ENCODE peak calls at places on chromosomes 13 and 19, in four cellular contexts. D is amniotic epithelial cell, X is amniotic stem cell, R is Caco-2. T is an unnamed sample.
A peak's percentile ranks its signal among the peaks of the same experiment; 100 is the strongest.

GRCh38 chr19:38044267-38045111 is 137.5 kb downstream of the SIPA1L3 start:
- DNase-seq in X (no peak), R (no peak), D (no peak), T (peak; percentile 57)

GRCh38 chr13:79455331-79455730 is 25.6 kb upstream of the NDFIP2 start:
- DNase-seq in X (no peak), R (peak; percentile 59), D (peak; percentile 76), T (peak; percentile 75)

GRCh38 chr13:46797468-46798237 is 692 bp upstream of the ESD start:
- DNase-seq in X (no peak), D (peak; percentile 64), R (peak; percentile 19), T (no peak)

GRCh38 chr19:49362048-49362925 is at the start of gene TEAD2:
- DNase-seq in X (no peak), D (peak; percentile 19), R (peak; percentile 59), T (peak; percentile 25)

GRCh38 chr19:18478545-18479311 is 40.8 kb upstream of the ISYNA1 start:
- DNase-seq in X (peak; percentile 76), D (peak; percentile 91), R (peak; percentile 37), T (peak; percentile 89)

GRCh38 chr13:44272692-44273091 is 100.9 kb upstream of the SERP2 start:
- DNase-seq in R (no peak), D (peak; percentile 25), X (no peak), T (peak; percentile 77)

GRCh38 chr19:40358773-40359172 is 10.3 kb downstream of the PLD3 start:
- DNase-seq in D (no peak), R (no peak), X (no peak), T (no peak)

GRCh38 chr19:20078696-20079095 is 896 bp downstream of the ZNF90 start:
- DNase-seq in R (peak; percentile 5), D (peak; percentile 27), X (no peak), T (peak; percentile 58)

GRCh38 chr19:43380771-43381386 is 27.4 kb downstream of the CD177 start:
- DNase-seq in X (no peak), R (peak; percentile 29), D (no peak), T (no peak)

GRCh38 chr19:56683119-56683518 is 11.6 kb upstream of the ZNF835 start:
- DNase-seq in D (no peak), X (no peak), R (no peak), T (no peak)

GRCh38 chr19:23823952-23824389 is 65.3 kb upstream of the ZNF681 start:
- DNase-seq in D (peak; percentile 21), X (no peak), R (peak; percentile 1), T (peak; percentile 11)

GRCh38 chr19:50500060-50500752 is 10.8 kb downstream of the JOSD2 start:
- DNase-seq in D (no peak), X (no peak), R (peak; percentile 75), T (no peak)

GRCh38 chr13:100941377-100941776 is 266.8 kb upstream of the TMTC4 start:
- DNase-seq in R (no peak), D (no peak), X (no peak), T (no peak)

GRCh38 chr19:46571495-46571894 is 29.6 kb upstream of the CALM3 start:
- DNase-seq in R (peak; percentile 78), D (peak; percentile 12), X (no peak), T (peak; percentile 19)

GRCh38 chr19:4575978-4576933 is 16.8 kb upstream of the SEMA6B start:
- DNase-seq in D (peak; percentile 40), X (no peak), R (peak; percentile 78), T (peak; percentile 74)

GRCh38 chr13:29908917-29909755 is 58.7 kb upstream of the UBL3 start:
- DNase-seq in X (no peak), R (no peak), D (no peak), T (no peak)

GRCh38 chr19:3557461-3558248 is at the start of gene MFSD12:
- DNase-seq in X (peak; percentile 86), D (peak; percentile 88), R (peak; percentile 94), T (peak; percentile 94)

GRCh38 chr19:16340092-16340491 is 15.5 kb downstream of the KLF2 start:
- DNase-seq in D (peak; percentile 75), X (no peak), R (no peak), T (peak; percentile 33)

GRCh38 chr19:8600816-8601215 is 9.7 kb downstream of the ADAMTS10 start:
- DNase-seq in R (no peak), D (no peak), X (no peak), T (no peak)

GRCh38 chr13:48078251-48078656 is 16.6 kb downstream of the MED4 start:
- DNase-seq in R (peak; percentile 33), D (peak; percentile 15), X (no peak), T (peak; percentile 37)

GRCh38 chr19:49403404-49404187 is 15.5 kb downstream of the KASH5 start:
- DNase-seq in D (no peak), X (no peak), R (no peak), T (peak; percentile 86)

GRCh38 chr13:46307554-46307953 is 79.5 kb downstream of the RUBCNL start:
- DNase-seq in D (peak; percentile 31), X (no peak), R (no peak), T (no peak)

T was measured in choroid plexus epithelial cell.